ENCODE peak calls at places on chromosomes 12 and 14, in four cellular contexts. F is anterior cingulate cortex, T is endothelial cell, B is EL. J is an unnamed sample.

GRCh38 chr12:42588981-42589464 is 523 bp downstream of the PRICKLE1 start:
- DNase-seq in F (peak; percentile 51), T (peak; percentile 57), B (peak; percentile 53), J (no peak)

GRCh38 chr12:105462841-105463240 is 132.3 kb downstream of the C12orf75 start:
- DNase-seq in F (no peak), T (no peak), B (peak; percentile 75), J (no peak)

GRCh38 chr12:110224379-110225304 is 56.4 kb upstream of the ATP2A2 start:
- DNase-seq in F (peak; percentile 46), T (no peak), B (peak; percentile 78), J (no peak)

GRCh38 chr12:89424394-89424793 is 72.1 kb upstream of the DUSP6 start:
- DNase-seq in F (no peak), T (no peak), B (no peak), J (no peak)

GRCh38 chr14:104373055-104373854 is 206.3 kb upstream of the C14orf180 start:
- DNase-seq in F (no peak), T (no peak), B (no peak), J (no peak)

GRCh38 chr12:94793191-94793595 is 142.8 kb upstream of the TMCC3 start:
- DNase-seq in F (no peak), T (no peak), B (peak; percentile 8), J (no peak)

GRCh38 chr12:4962539-4963486 is 53.1 kb downstream of the KCNA1 start:
- DNase-seq in F (no peak), T (no peak), B (peak; percentile 8), J (no peak)

GRCh38 chr12:107967170-107967569 is 161.9 kb upstream of the WSCD2 start:
- DNase-seq in F (no peak), T (no peak), B (peak; percentile 8), J (no peak)

GRCh38 chr12:79692249-79692619 is 1.5 kb upstream of the PAWR start:
- DNase-seq in F (no peak), T (no peak), B (no peak), J (no peak)

GRCh38 chr14:77025744-77026165 is 2.8 kb downstream of the IRF2BPL start:
- DNase-seq in F (no peak), T (no peak), B (peak; percentile 41), J (no peak)

GRCh38 chr12:78759387-78759786 is 105.2 kb upstream of the SYT1 start:
- DNase-seq in F (no peak), T (no peak), B (peak; percentile 12), J (no peak)

GRCh38 chr14:26765768-26766550 is 168.1 kb upstream of the NOVA1 start:
- DNase-seq in F (no peak), T (no peak), B (no peak), J (no peak)

GRCh38 chr12:110928700-110929099 is 8.3 kb upstream of the MYL2 start:
- DNase-seq in F (no peak), T (no peak), B (no peak), J (no peak)

GRCh38 chr12:64678835-64679234 is 68.5 kb downstream of the RASSF3 start:
- DNase-seq in F (no peak), T (no peak), B (no peak), J (no peak)

GRCh38 chr14:104789752-104790743 is 5.5 kb downstream of the AKT1 start:
- DNase-seq in F (no peak), T (no peak), B (no peak), J (no peak)

GRCh38 chr12:101045486-101046474 is 164.3 kb downstream of the SLC5A8 start:
- DNase-seq in F (no peak), T (no peak), B (no peak), J (no peak)

GRCh38 chr12:70598467-70599194 is 38.6 kb downstream of the PTPRB start:
- DNase-seq in F (no peak), T (no peak), B (no peak), J (no peak)

GRCh38 chr14:101035466-101036225 is 132.1 kb upstream of the RTL1 start:
- DNase-seq in F (no peak), T (no peak), B (no peak), J (no peak)

GRCh38 chr12:115914122-115914521 is 363.4 kb downstream of the MED13L start:
- DNase-seq in F (no peak), T (no peak), B (no peak), J (no peak)

GRCh38 chr14:105860615-105861580 is 334.5 kb downstream of the TMEM121 start:
- DNase-seq in F (no peak), T (no peak), B (no peak), J (no peak)

GRCh38 chr12:112283541-112283940 is 98.7 kb downstream of the HECTD4 start:
- DNase-seq in F (no peak), T (no peak), B (no peak), J (no peak)

GRCh38 chr14:37571391-37571790 is 23.7 kb downstream of the FOXA1 start:
- DNase-seq in F (no peak), T (no peak), B (no peak), J (no peak)

GRCh38 chr12:124149287-124149686 is 145.6 kb upstream of the RFLNA start:
- DNase-seq in F (no peak), T (no peak), B (no peak), J (no peak)

GRCh38 chr12:117292688-117293087 is 68.7 kb downstream of the NOS1 start:
- DNase-seq in F (no peak), T (no peak), B (no peak), J (no peak)

GRCh38 chr14:54603362-54603761 is 36.4 kb downstream of the SAMD4A start:
- DNase-seq in F (no peak), T (no peak), B (peak; percentile 74), J (no peak)

GRCh38 chr14:105468621-105469241 is 5.9 kb upstream of the CRIP2 start:
- DNase-seq in F (no peak), T (no peak), B (no peak), J (no peak)

GRCh38 chr12:109695961-109696461 is 17.6 kb upstream of the FAM222A start:
- DNase-seq in F (no peak), T (no peak), B (no peak), J (no peak)

GRCh38 chr12:113104953-113105510 is 30.5 kb downstream of the RASAL1 start:
- DNase-seq in F (no peak), T (no peak), B (no peak), J (no peak)

GRCh38 chr14:56199095-56199975 is 81.1 kb downstream of the PELI2 start:
- DNase-seq in F (no peak), T (no peak), B (peak; percentile 95), J (no peak)

GRCh38 chr14:67583711-67584644 is 16.1 kb downstream of the PIGH start:
- DNase-seq in F (peak; percentile 11), T (peak; percentile 59), B (peak; percentile 51), J (no peak)

GRCh38 chr14:28652782-28653181 is 113.8 kb upstream of the FOXG1 start:
- DNase-seq in F (no peak), T (no peak), B (peak; percentile 14), J (no peak)

GRCh38 chr14:24292118-24292807 is 7.3 kb downstream of the DHRS1 start:
- DNase-seq in F (no peak), T (no peak), B (no peak), J (no peak)

GRCh38 chr12:52280796-52281560 is 6.5 kb downstream of the KRT86 start:
- DNase-seq in F (no peak), T (no peak), B (peak; percentile 99), J (no peak)

J was measured in iPS DF 19.7.